ENCODE peak calls at places on chromosomes 16 and 17, in five cellular contexts. Z is AG04450, I is SJSA1, R is WERI-Rb-1, P is iPS-NIHi11. N is an unnamed sample.

GRCh38 chr16:64254443-64255367 is 867.2 kb downstream of the CDH11 start:
- DNase-seq in Z (no peak), I (no peak), R (no peak), P (no peak), N (no peak)

GRCh38 chr17:79160980-79161621 is 86.5 kb downstream of the ENGASE start:
- DNase-seq in Z (no peak), I (no peak), R (no peak), P (no peak), N (no peak)

GRCh38 chr17:42475853-42476252 is 17.2 kb downstream of the ATP6V0A1 start:
- DNase-seq in Z (no peak), I (no peak), R (no peak), P (no peak), N (no peak)

GRCh38 chr16:71259086-71259485 is 28.6 kb upstream of the HYDIN start:
- DNase-seq in Z (no peak), I (no peak), R (no peak), P (no peak), N (no peak)

GRCh38 chr17:42323268-42323773 is 35.0 kb downstream of the STAT5A start:
- DNase-seq in Z (no peak), I (no peak), R (no peak), P (no peak), N (no peak)

GRCh38 chr17:78237403-78238012 is 6.1 kb downstream of the TMEM235 start:
- DNase-seq in Z (no peak), I (no peak), R (no peak), P (no peak), N (no peak)

GRCh38 chr16:59296002-59296401 is 561.9 kb upstream of the GOT2 start:
- DNase-seq in Z (no peak), I (peak; percentile 35), R (no peak), P (peak; percentile 5), N (no peak)

GRCh38 chr16:6374816-6375215 is 957.8 kb upstream of the RBFOX1 start:
- DNase-seq in Z (no peak), I (no peak), R (no peak), P (no peak), N (no peak)

GRCh38 chr17:30838187-30838807 is 6.5 kb downstream of the ATAD5 start:
- DNase-seq in Z (no peak), I (no peak), R (no peak), P (no peak), N (no peak)

GRCh38 chr16:89686520-89687091 is at the start of gene CDK10:
- DNase-seq in Z (peak; percentile 57), I (peak; percentile 94), R (peak; percentile 80), P (peak; percentile 98), N (peak; percentile 94)

GRCh38 chr16:76346210-76346609 is 69.0 kb downstream of the CNTNAP4 start:
- DNase-seq in Z (no peak), I (no peak), R (no peak), P (no peak), N (no peak)

GRCh38 chr17:325270-325976 is 27.2 kb downstream of the RPH3AL start:
- DNase-seq in Z (no peak), I (no peak), R (no peak), P (no peak), N (no peak)

N was measured in HAP-1.